ENCODE peak calls at places on chromosomes 3 and 15, in nine cellular contexts. F is kidney; B is activated CD8-positive, alpha-beta memory T cell treated with anti-CD3 and anti-CD28 coated beads for 48 hours; A is NCI-H2227 treated with DMSO at 0.1 percent for 48 hours; S is activated CD4-positive, alpha-beta T cell treated with anti-CD3 and anti-CD28 coated beads, Interleukin-2, amount 10 ng/mL, durations not matched to agents 7 days and 5 days; C is T-helper 2 cell; R is T-helper 17 cell; G is LoVo; I is tibial artery. U is an unnamed sample.

GRCh38 chr3:126014252-126014651 is 45.3 kb downstream of the ROPN1B start:
- DNase-seq in R (no peak), S (no peak), F (no peak), C (no peak), I (no peak), G (no peak), B (no peak), A (no peak), U (no peak)

GRCh38 chr15:52288051-52288942 is 7.3 kb downstream of the MYO5C start:
- DNase-seq in R (no peak), G (peak), B (no peak), A (no peak), C (no peak), I (no peak), S (no peak), F (no peak), U (peak)

GRCh38 chr3:36317915-36318314 is 62.4 kb upstream of the STAC start:
- DNase-seq in B (no peak), C (no peak), F (no peak), R (no peak), A (no peak), G (no peak), I (no peak), S (no peak), U (no peak)

GRCh38 chr3:194691481-194692281 is 6.0 kb downstream of the FAM43A start:
- DNase-seq in C (no peak), G (no peak), B (no peak), I (no peak), R (no peak), S (no peak), A (no peak), F (no peak), U (peak)

GRCh38 chr15:69806287-69806915 is 291.3 kb downstream of the TLE3 start:
- DNase-seq in I (no peak), F (no peak), G (no peak), R (no peak), A (no peak), B (no peak), S (no peak), C (no peak), U (no peak)

GRCh38 chr15:67750371-67750770 is 74.9 kb upstream of the SKOR1 start:
- DNase-seq in C (no peak), A (no peak), B (no peak), I (no peak), F (no peak), G (no peak), S (no peak), R (no peak), U (no peak)

GRCh38 chr3:124887177-124887995 is at the start of gene ITGB5:
- DNase-seq in R (no peak), C (no peak), I (peak), S (peak), G (peak), F (peak), A (peak), B (no peak), U (peak)

GRCh38 chr3:16151109-16151508 is 23.4 kb upstream of the GALNT15 start:
- DNase-seq in B (no peak), G (no peak), R (no peak), F (no peak), A (no peak), I (peak), C (no peak), S (no peak), U (no peak)

GRCh38 chr3:174247671-174248070 is 611.5 kb upstream of the NAALADL2 start:
- DNase-seq in S (no peak), C (no peak), R (no peak), A (no peak), I (no peak), G (no peak), B (no peak), F (no peak), U (no peak)

GRCh38 chr3:56732109-56732508 is 49.0 kb upstream of the TASOR start:
- DNase-seq in S (no peak), F (no peak), C (no peak), R (no peak), G (no peak), I (no peak), A (no peak), B (no peak), U (no peak)

GRCh38 chr3:124315215-124316033 is 323.5 kb upstream of the ROPN1 start:
- DNase-seq in B (no peak), S (no peak), I (peak), C (no peak), G (peak), F (no peak), A (no peak), R (no peak), U (no peak)

GRCh38 chr15:79204886-79205285 is 77.6 kb upstream of the ANKRD34C start:
- DNase-seq in A (no peak), I (no peak), G (no peak), R (no peak), C (no peak), S (no peak), F (no peak), B (no peak), U (no peak)

GRCh38 chr15:74906450-74907276 is at the start of gene FAM219B:
- DNase-seq in I (peak), F (peak), G (peak), A (peak), R (peak), S (peak), C (peak), B (peak), U (peak)

GRCh38 chr3:188270423-188270972 is 116.5 kb downstream of the LPP start:
- DNase-seq in I (no peak), B (no peak), C (no peak), R (no peak), S (no peak), G (no peak), F (no peak), A (no peak), U (no peak)

U was measured in memory B cell.